ENCODE peak calls at places on chromosome 10, in eight cellular contexts. J, G, S, O, U, D, P and T are unnamed samples.

GRCh38 chr10:5694573-5694972 is 9.9 kb downstream of the TASOR2 start:
- DNase-seq in J (no peak), G (no peak), S (no peak), O (no peak), U (no peak), D (no peak), P (no peak), T (no peak)

GRCh38 chr10:92541583-92541982 is 32.3 kb downstream of the IDE start:
- DNase-seq in J (no peak), G (no peak), S (no peak), O (no peak), U (no peak), D (no peak), P (no peak), T (no peak)

GRCh38 chr10:26557641-26558014 is 119.5 kb downstream of the APBB1IP start:
- DNase-seq in J (no peak), G (no peak), S (no peak), O (no peak), U (no peak), D (peak), P (no peak), T (no peak)

GRCh38 chr10:91672021-91672608 is 39.2 kb upstream of the PPP1R3C start:
- DNase-seq in J (peak), G (no peak), S (no peak), O (no peak), U (no peak), D (no peak), P (peak), T (no peak)

GRCh38 chr10:3389093-3389492 is 216.5 kb upstream of the PITRM1 start:
- DNase-seq in J (no peak), G (no peak), S (no peak), O (no peak), U (no peak), D (no peak), P (no peak), T (no peak)

GRCh38 chr10:105159268-105159667 is 518.2 kb downstream of the SORCS3 start:
- DNase-seq in J (no peak), G (no peak), S (no peak), O (no peak), U (no peak), D (no peak), P (no peak), T (no peak)

GRCh38 chr10:71390435-71390820 is 6.3 kb upstream of the CDH23 start:
- DNase-seq in J (no peak), G (no peak), S (peak), O (no peak), U (peak), D (no peak), P (no peak), T (no peak)

GRCh38 chr10:35855155-35855947 is 213.3 kb upstream of the FZD8 start:
- DNase-seq in J (no peak), G (no peak), S (no peak), O (no peak), U (no peak), D (no peak), P (peak), T (no peak)

GRCh38 chr10:60733189-60733815 is 45.0 kb upstream of the CDK1 start:
- DNase-seq in J (no peak), G (peak), S (peak), O (peak), U (peak), D (peak), P (peak), T (no peak)

GRCh38 chr10:91635401-91636400 is 2.8 kb upstream of the PPP1R3C start:
- DNase-seq in J (peak), G (no peak), S (no peak), O (peak), U (peak), D (peak), P (peak), T (peak)

GRCh38 chr10:97362310-97363033 is 27.9 kb upstream of the FRAT2 start:
- DNase-seq in J (no peak), G (no peak), S (no peak), O (no peak), U (no peak), D (no peak), P (no peak), T (no peak)

GRCh38 chr10:125155669-125156068 is 4.7 kb downstream of the CTBP2 start:
- DNase-seq in J (no peak), G (no peak), S (no peak), O (no peak), U (peak), D (no peak), P (no peak), T (no peak)

GRCh38 chr10:48684792-48685651 is at the start of gene WDFY4:
- DNase-seq in J (no peak), G (peak), S (no peak), O (no peak), U (peak), D (no peak), P (no peak), T (no peak)

GRCh38 chr10:9163699-9164098 is 1109.2 kb downstream of the GATA3 start:
- DNase-seq in J (no peak), G (no peak), S (no peak), O (no peak), U (no peak), D (no peak), P (no peak), T (no peak)

GRCh38 chr10:5442056-5442989 is 30.0 kb downstream of the NET1 start:
- DNase-seq in J (peak), G (no peak), S (no peak), O (no peak), U (no peak), D (peak), P (peak), T (no peak)

GRCh38 chr10:35872666-35873065 is 230.6 kb upstream of the FZD8 start:
- DNase-seq in J (no peak), G (no peak), S (no peak), O (no peak), U (no peak), D (no peak), P (no peak), T (no peak)

GRCh38 chr10:3467052-3467906 is 294.7 kb upstream of the PITRM1 start:
- DNase-seq in J (peak), G (peak), S (peak), O (peak), U (peak), D (peak), P (peak), T (no peak)

GRCh38 chr10:26839966-26840627 is 20.7 kb downstream of the ABI1 start:
- DNase-seq in J (peak), G (no peak), S (no peak), O (no peak), U (no peak), D (no peak), P (no peak), T (peak)

GRCh38 chr10:117552156-117552620 is 9.6 kb downstream of the EMX2 start:
- DNase-seq in J (no peak), G (no peak), S (no peak), O (no peak), U (no peak), D (no peak), P (no peak), T (no peak)

GRCh38 chr10:71623098-71623985 is 96.2 kb downstream of the C10orf105 start:
- DNase-seq in J (peak), G (no peak), S (no peak), O (no peak), U (peak), D (peak), P (peak), T (no peak)

GRCh38 chr10:117311261-117311660 is 64.0 kb downstream of the PDZD8 start:
- DNase-seq in J (no peak), G (no peak), S (no peak), O (no peak), U (no peak), D (no peak), P (no peak), T (no peak)

GRCh38 chr10:79244068-79244442 is 103.2 kb upstream of the PPIF start:
- DNase-seq in J (no peak), G (peak), S (no peak), O (no peak), U (no peak), D (no peak), P (no peak), T (no peak)

GRCh38 chr10:124012066-124012465 is 81.3 kb downstream of the CHST15 start:
- DNase-seq in J (no peak), G (no peak), S (no peak), O (no peak), U (no peak), D (no peak), P (no peak), T (no peak)

GRCh38 chr10:132457328-132458070 is 60.5 kb downstream of the PWWP2B start:
- DNase-seq in J (no peak), G (no peak), S (no peak), O (no peak), U (peak), D (peak), P (no peak), T (no peak)

GRCh38 chr10:25209618-25210017 is 34.8 kb downstream of the GPR158 start:
- DNase-seq in J (no peak), G (no peak), S (no peak), O (no peak), U (no peak), D (no peak), P (no peak), T (no peak)

GRCh38 chr10:113108180-113108835 is 158.3 kb downstream of the TCF7L2 start:
- DNase-seq in J (no peak), G (peak), S (no peak), O (no peak), U (no peak), D (peak), P (no peak), T (no peak)

GRCh38 chr10:33025039-33025438 is 67.0 kb upstream of the ITGB1 start:
- DNase-seq in J (no peak), G (no peak), S (no peak), O (no peak), U (no peak), D (no peak), P (no peak), T (no peak)

GRCh38 chr10:98235876-98236275 is 32.1 kb downstream of the LOXL4 start:
- DNase-seq in J (no peak), G (no peak), S (no peak), O (no peak), U (no peak), D (no peak), P (no peak), T (no peak)

GRCh38 chr10:53453196-53453595 is 680.6 kb upstream of the MBL2 start:
- DNase-seq in J (no peak), G (no peak), S (no peak), O (no peak), U (no peak), D (peak), P (peak), T (no peak)

GRCh38 chr10:11173062-11173461 is 155.4 kb downstream of the CELF2 start:
- DNase-seq in J (no peak), G (no peak), S (no peak), O (no peak), U (no peak), D (no peak), P (no peak), T (no peak)

GRCh38 chr10:127939786-127940330 is 33.0 kb downstream of the PTPRE start:
- DNase-seq in J (no peak), G (no peak), S (no peak), O (no peak), U (peak), D (no peak), P (no peak), T (no peak)

GRCh38 chr10:116469437-116469836 is 41.8 kb downstream of the PNLIPRP3 start:
- DNase-seq in J (peak), G (no peak), S (no peak), O (no peak), U (no peak), D (no peak), P (no peak), T (no peak)

GRCh38 chr10:27658788-27659187 is 86.8 kb downstream of the MKX start:
- DNase-seq in J (peak), G (no peak), S (no peak), O (no peak), U (no peak), D (no peak), P (peak), T (no peak)

DNA sequence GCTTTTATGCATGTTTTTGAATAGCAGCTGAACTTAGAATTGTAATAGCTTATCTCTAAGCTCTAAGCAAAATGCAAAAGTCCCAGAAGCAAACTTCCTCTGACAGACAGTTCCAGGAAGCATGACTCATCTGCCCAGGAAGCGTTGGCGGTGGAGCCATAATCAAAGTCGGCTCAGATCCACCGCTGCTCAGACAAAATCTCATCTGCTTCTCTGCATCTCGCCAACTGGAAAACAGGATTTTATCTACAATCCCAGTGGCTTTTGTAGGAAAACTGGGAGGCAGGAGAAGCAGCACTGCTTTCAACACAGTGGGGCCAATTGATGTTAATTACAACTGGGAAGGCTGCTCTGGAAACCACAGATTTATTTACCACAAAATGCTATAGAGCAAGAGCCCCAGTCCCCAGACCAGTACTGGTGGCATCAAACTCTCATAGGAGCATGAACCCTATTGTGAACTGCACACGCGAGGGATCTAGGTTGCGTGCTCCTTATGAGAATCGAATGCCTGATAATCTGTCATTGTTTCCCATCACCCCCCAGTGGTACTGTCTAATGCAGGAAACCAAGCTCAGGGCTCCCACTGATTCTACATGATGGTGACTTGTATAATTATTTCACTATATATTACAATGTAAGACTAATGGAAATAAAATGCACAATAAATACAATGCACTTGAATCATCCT is 99.9 kb downstream of the CUBN start:
- DNase-seq in J (peak), G (peak), S (no peak), O (peak), U (peak), D (peak), P (peak), T (peak)
- H3K4me3 ChIP-seq in J (peak), G (peak), S (peak), O (no peak), U (no peak), D (no peak), P (no peak), T (peak)

GRCh38 chr10:73096041-73096451 is 620 bp downstream of the P4HA1 start:
- DNase-seq in J (peak), G (peak), S (peak), O (peak), U (peak), D (peak), P (peak), T (no peak)

GRCh38 chr10:73099141-73099540 is 2.5 kb upstream of the P4HA1 start:
- DNase-seq in J (no peak), G (no peak), S (no peak), O (no peak), U (no peak), D (no peak), P (no peak), T (no peak)

GRCh38 chr10:73095479-73096021 is 1.1 kb downstream of the P4HA1 start:
- DNase-seq in J (peak), G (no peak), S (no peak), O (peak), U (peak), D (peak), P (peak), T (no peak)

GRCh38 chr10:73096452-73097304 is at the start of gene P4HA1:
- DNase-seq in J (peak), G (peak), S (peak), O (peak), U (peak), D (peak), P (peak), T (no peak)

GRCh38 chr10:73097305-73097670 is 622 bp upstream of the P4HA1 start:
- DNase-seq in J (no peak), G (no peak), S (no peak), O (no peak), U (no peak), D (no peak), P (no peak), T (no peak)
- H3K4me3 ChIP-seq in J (peak), G (peak), S (peak), O (peak), U (peak), D (peak), P (peak), T (peak)

GRCh38 chr10:61866700-61867368 is 34.7 kb upstream of the ARID5B start:
- DNase-seq in J (no peak), G (no peak), S (no peak), O (no peak), U (no peak), D (no peak), P (no peak), T (no peak)
- H3K4me3 ChIP-seq in J (no peak), G (peak), S (peak), O (no peak), U (peak), D (no peak), P (no peak), T (no peak)

GRCh38 chr10:59244871-59245270 is 68.4 kb downstream of the PHYHIPL start:
- DNase-seq in J (no peak), G (no peak), S (no peak), O (no peak), U (no peak), D (no peak), P (no peak), T (no peak)
- H3K4me3 ChIP-seq in J (no peak), G (no peak), S (no peak), O (no peak), U (no peak), D (no peak), P (no peak), T (no peak)

DNA sequence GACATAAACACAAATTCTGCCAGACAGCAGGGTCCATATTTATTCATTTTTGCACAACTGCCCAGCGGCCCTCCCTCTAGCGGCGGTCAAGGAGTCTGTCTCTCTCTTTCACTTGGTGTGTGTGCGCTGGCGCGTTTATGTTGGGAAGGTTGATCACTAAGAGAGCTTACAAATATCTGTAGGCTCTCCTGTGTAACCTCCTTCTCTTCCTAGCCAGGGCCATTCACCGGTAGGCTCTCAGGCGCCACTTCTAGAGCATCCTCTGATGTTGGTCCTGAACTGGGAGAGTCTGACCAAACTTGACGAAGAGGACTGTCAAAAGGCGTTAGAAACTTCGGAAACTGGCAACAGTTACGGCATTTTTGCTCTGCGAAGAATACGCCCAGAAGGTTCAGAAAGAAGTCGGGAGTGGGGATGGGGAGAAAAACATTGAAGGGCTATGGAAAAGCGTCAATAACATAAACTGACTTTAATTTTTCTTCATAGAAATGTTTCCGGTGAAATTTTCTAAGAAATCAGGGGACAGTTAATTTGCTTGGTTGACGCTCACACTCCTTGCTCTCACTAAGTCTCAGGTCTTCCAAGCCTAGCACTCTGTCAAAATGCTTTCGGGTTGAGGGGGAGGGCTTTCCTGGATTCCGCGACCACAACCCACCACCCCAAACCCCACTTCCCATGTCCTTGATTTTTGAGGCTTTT is 731.1 kb downstream of the ZWINT start:
- DNase-seq in J (peak), G (peak), S (peak), O (peak), U (no peak), D (peak), P (peak), T (no peak)
- H3K4me3 ChIP-seq in J (no peak), G (peak), S (peak), O (peak), U (no peak), D (peak), P (no peak), T (no peak)

DNA sequence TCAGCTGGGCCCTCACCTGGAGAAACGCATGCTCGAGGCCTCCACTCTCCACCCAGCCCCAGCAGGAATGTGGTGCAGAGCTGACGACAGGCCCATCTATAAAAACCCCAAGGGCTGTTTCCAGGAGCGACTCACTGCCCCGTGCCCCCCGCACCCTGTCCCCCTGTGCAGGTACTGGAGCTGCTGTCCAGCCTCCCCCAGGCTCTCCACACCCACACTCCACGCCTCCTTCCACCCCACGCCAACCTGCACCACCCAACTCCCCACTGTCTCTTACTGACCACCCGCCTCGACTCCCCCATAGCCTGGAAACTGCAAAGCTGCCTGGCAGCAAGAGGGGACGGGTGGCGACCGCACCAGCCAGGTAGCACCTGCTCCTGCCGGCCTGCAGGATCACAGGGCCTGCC is 43.3 kb downstream of the DIP2C start:
- DNase-seq in J (no peak), G (peak), S (no peak), O (no peak), U (no peak), D (no peak), P (no peak), T (no peak)
- H3K4me3 ChIP-seq in J (no peak), G (no peak), S (no peak), O (no peak), U (no peak), D (no peak), P (no peak), T (no peak)

DNA sequence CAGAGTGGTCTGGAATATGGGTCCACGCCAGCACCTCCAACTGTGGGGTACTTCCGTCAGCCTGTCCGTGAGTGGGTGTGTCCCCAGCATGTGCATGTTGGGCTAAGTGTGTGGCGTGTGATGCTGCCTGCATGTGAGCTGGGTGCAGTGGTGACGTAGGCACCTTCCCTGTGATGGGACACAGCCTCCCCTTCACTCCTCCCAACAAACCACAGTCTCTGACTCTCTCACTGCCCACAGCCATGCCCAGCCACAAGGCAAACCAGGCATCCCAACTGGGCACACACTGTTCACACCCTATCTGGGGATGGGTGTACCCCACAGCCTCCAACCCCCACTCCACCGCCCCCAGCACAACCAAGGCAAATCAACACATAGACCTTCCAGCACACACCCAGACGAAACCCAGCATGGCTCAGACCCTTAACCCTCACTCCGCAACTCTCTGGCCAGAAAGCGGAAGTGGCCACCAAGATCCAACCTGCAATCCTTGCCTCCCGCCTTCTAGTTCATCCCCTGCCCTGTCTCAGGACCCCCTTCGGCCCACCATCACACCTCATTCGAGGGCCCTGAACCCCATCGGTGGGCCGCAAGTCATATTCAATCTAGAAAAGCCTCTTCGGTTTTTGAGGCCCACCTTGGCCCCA is 10.4 kb downstream of the PSD start:
- DNase-seq in J (no peak), G (no peak), S (no peak), O (no peak), U (no peak), D (no peak), P (no peak), T (no peak)
- H3K4me3 ChIP-seq in J (peak), G (peak), S (peak), O (peak), U (peak), D (peak), P (no peak), T (peak)